ENCODE peak calls at places on chromosomes 6 and 20, in eight cellular contexts. One of them, this sample, is unnamed.

GRCh38 chr6:70846207-70846835 is 110.5 kb downstream of the B3GAT2 start:
- DNase-seq in testis: no peak
- DNase-seq in fibroblast of lung: no peak
- DNase-seq in GM10248: no peak
- DNase-seq in right atrium auricular region: no peak
- DNase-seq in left lung: no peak
- DNase-seq in cardiac muscle cell: no peak
- DNase-seq in fibroblast of mammary gland: no peak
- DNase-seq in this sample: no peak

GRCh38 chr6:73372516-73372915 is 2.8 kb upstream of the OOEP start:
- DNase-seq in testis: no peak
- DNase-seq in fibroblast of lung: no peak
- DNase-seq in GM10248: no peak
- DNase-seq in right atrium auricular region: no peak
- DNase-seq in left lung: no peak
- DNase-seq in cardiac muscle cell: no peak
- DNase-seq in fibroblast of mammary gland: no peak
- DNase-seq in this sample: no peak

GRCh38 chr6:90790058-90790457 is 203.2 kb upstream of the MAP3K7 start:
- DNase-seq in testis: peak
- DNase-seq in fibroblast of lung: no peak
- DNase-seq in GM10248: no peak
- DNase-seq in right atrium auricular region: no peak
- DNase-seq in left lung: no peak
- DNase-seq in cardiac muscle cell: peak
- DNase-seq in fibroblast of mammary gland: peak
- DNase-seq in this sample: no peak

GRCh38 chr20:57003012-57003411 is 263.4 kb downstream of the BMP7 start:
- DNase-seq in testis: no peak
- DNase-seq in fibroblast of lung: no peak
- DNase-seq in GM10248: no peak
- DNase-seq in right atrium auricular region: no peak
- DNase-seq in left lung: no peak
- DNase-seq in cardiac muscle cell: no peak
- DNase-seq in fibroblast of mammary gland: no peak
- DNase-seq in this sample: no peak

GRCh38 chr20:47334022-47334551 is 22.4 kb downstream of the ZMYND8 start:
- DNase-seq in testis: no peak
- DNase-seq in fibroblast of lung: peak
- DNase-seq in GM10248: no peak
- DNase-seq in right atrium auricular region: no peak
- DNase-seq in left lung: no peak
- DNase-seq in cardiac muscle cell: peak
- DNase-seq in fibroblast of mammary gland: peak
- DNase-seq in this sample: no peak

GRCh38 chr20:59811681-59812171 is 121.7 kb downstream of the SYCP2 start:
- DNase-seq in testis: peak
- DNase-seq in fibroblast of lung: no peak
- DNase-seq in GM10248: no peak
- DNase-seq in right atrium auricular region: peak
- DNase-seq in left lung: no peak
- DNase-seq in cardiac muscle cell: no peak
- DNase-seq in fibroblast of mammary gland: no peak
- DNase-seq in this sample: no peak

GRCh38 chr20:59157961-59158541 is 5.6 kb upstream of the ZNF831 start:
- DNase-seq in testis: no peak
- DNase-seq in fibroblast of lung: no peak
- DNase-seq in GM10248: no peak
- DNase-seq in right atrium auricular region: peak
- DNase-seq in left lung: no peak
- DNase-seq in cardiac muscle cell: no peak
- DNase-seq in fibroblast of mammary gland: no peak
- DNase-seq in this sample: no peak

GRCh38 chr20:19885576-19885956 is 127.5 kb downstream of the RIN2 start:
- DNase-seq in testis: no peak
- DNase-seq in fibroblast of lung: peak
- DNase-seq in GM10248: no peak
- DNase-seq in right atrium auricular region: no peak
- DNase-seq in left lung: no peak
- DNase-seq in cardiac muscle cell: no peak
- DNase-seq in fibroblast of mammary gland: no peak
- DNase-seq in this sample: no peak

GRCh38 chr6:138428943-138429616 is 25.1 kb downstream of the HEBP2 start:
- DNase-seq in testis: no peak
- DNase-seq in fibroblast of lung: peak
- DNase-seq in GM10248: peak
- DNase-seq in right atrium auricular region: no peak
- DNase-seq in left lung: no peak
- DNase-seq in cardiac muscle cell: peak
- DNase-seq in fibroblast of mammary gland: peak
- DNase-seq in this sample: no peak

GRCh38 chr20:1721687-1722512 is 64.3 kb upstream of the SIRPG start:
- DNase-seq in testis: no peak
- DNase-seq in fibroblast of lung: no peak
- DNase-seq in GM10248: peak
- DNase-seq in right atrium auricular region: no peak
- DNase-seq in left lung: no peak
- DNase-seq in cardiac muscle cell: no peak
- DNase-seq in fibroblast of mammary gland: no peak
- DNase-seq in this sample: no peak

GRCh38 chr20:52010541-52010940 is 181.0 kb downstream of the ZFP64 start:
- DNase-seq in testis: no peak
- DNase-seq in fibroblast of lung: no peak
- DNase-seq in GM10248: no peak
- DNase-seq in right atrium auricular region: no peak
- DNase-seq in left lung: no peak
- DNase-seq in cardiac muscle cell: no peak
- DNase-seq in fibroblast of mammary gland: no peak
- DNase-seq in this sample: no peak

GRCh38 chr6:84854801-84855400 is 90.5 kb upstream of the TBX18 start:
- DNase-seq in testis: no peak
- DNase-seq in fibroblast of lung: no peak
- DNase-seq in GM10248: no peak
- DNase-seq in right atrium auricular region: no peak
- DNase-seq in left lung: no peak
- DNase-seq in cardiac muscle cell: no peak
- DNase-seq in fibroblast of mammary gland: peak
- DNase-seq in this sample: no peak

GRCh38 chr6:132511836-132512230 is 1.1 kb downstream of the STX7 start:
- DNase-seq in testis: no peak
- DNase-seq in fibroblast of lung: no peak
- DNase-seq in GM10248: no peak
- DNase-seq in right atrium auricular region: no peak
- DNase-seq in left lung: no peak
- DNase-seq in cardiac muscle cell: no peak
- DNase-seq in fibroblast of mammary gland: no peak
- DNase-seq in this sample: no peak

GRCh38 chr6:135192256-135193174 is 11.4 kb downstream of the MYB start:
- DNase-seq in testis: no peak
- DNase-seq in fibroblast of lung: no peak
- DNase-seq in GM10248: no peak
- DNase-seq in right atrium auricular region: no peak
- DNase-seq in left lung: no peak
- DNase-seq in cardiac muscle cell: no peak
- DNase-seq in fibroblast of mammary gland: no peak
- DNase-seq in this sample: no peak

GRCh38 chr6:34563513-34563870 is 7.4 kb upstream of the SPDEF start:
- DNase-seq in testis: no peak
- DNase-seq in fibroblast of lung: no peak
- DNase-seq in GM10248: no peak
- DNase-seq in right atrium auricular region: no peak
- DNase-seq in left lung: no peak
- DNase-seq in cardiac muscle cell: no peak
- DNase-seq in fibroblast of mammary gland: no peak
- DNase-seq in this sample: no peak

GRCh38 chr6:10518461-10519216 is 2.5 kb upstream of the GCNT2 start:
- DNase-seq in testis: no peak
- DNase-seq in fibroblast of lung: peak
- DNase-seq in GM10248: no peak
- DNase-seq in right atrium auricular region: no peak
- DNase-seq in left lung: no peak
- DNase-seq in cardiac muscle cell: peak
- DNase-seq in fibroblast of mammary gland: no peak
- DNase-seq in this sample: no peak

GRCh38 chr6:1778693-1779235 is 169.0 kb downstream of the FOXC1 start:
- DNase-seq in testis: no peak
- DNase-seq in fibroblast of lung: no peak
- DNase-seq in GM10248: no peak
- DNase-seq in right atrium auricular region: no peak
- DNase-seq in left lung: no peak
- DNase-seq in cardiac muscle cell: no peak
- DNase-seq in fibroblast of mammary gland: no peak
- DNase-seq in this sample: no peak

GRCh38 chr6:149515494-149515893 is 30.3 kb downstream of the PPIL4 start:
- DNase-seq in testis: no peak
- DNase-seq in fibroblast of lung: no peak
- DNase-seq in GM10248: no peak
- DNase-seq in right atrium auricular region: no peak
- DNase-seq in left lung: no peak
- DNase-seq in cardiac muscle cell: no peak
- DNase-seq in fibroblast of mammary gland: no peak
- DNase-seq in this sample: no peak

DNA sequence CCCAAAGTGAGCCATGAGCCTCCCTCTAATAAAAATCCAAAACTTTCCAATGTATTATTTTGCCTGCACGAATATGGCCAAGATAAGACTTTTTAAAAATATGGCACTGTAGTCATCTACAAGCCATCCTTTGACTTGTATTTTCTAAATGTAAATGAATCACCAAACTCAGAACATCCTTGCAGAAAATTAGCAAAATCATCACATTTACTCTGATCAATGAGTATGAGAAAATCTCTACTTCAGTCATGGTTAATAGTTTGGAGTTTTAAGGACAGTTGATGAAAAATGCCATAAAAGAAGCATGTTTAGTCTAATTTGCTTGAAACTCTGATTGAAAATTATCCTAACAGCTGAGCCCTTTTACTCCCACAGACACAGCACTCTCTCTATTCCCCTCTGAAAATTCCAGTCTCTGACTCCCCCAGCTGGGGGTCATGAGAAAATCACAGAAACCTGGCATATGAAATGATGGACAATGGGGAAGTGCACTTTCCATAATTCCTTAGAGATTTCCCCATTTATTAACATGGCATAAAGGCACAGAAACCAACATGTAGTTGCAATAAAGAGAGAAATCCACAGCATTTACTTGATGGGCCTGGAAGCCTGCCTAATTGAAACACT is 214.1 kb downstream of the WDR27 start:
- DNase-seq in testis: no peak
- DNase-seq in fibroblast of lung: peak
- DNase-seq in GM10248: no peak
- DNase-seq in right atrium auricular region: no peak
- DNase-seq in left lung: no peak
- DNase-seq in cardiac muscle cell: peak
- DNase-seq in fibroblast of mammary gland: peak
- DNase-seq in this sample: no peak
- TF ChIP-seq CTCF in testis: no peak
- TF ChIP-seq CTCF in fibroblast of lung: peak
- TF ChIP-seq CTCF in GM10248: no peak
- TF ChIP-seq CTCF in right atrium auricular region: no peak
- TF ChIP-seq CTCF in left lung: no peak
- TF ChIP-seq CTCF in cardiac muscle cell: peak
- TF ChIP-seq CTCF in fibroblast of mammary gland: peak
- TF ChIP-seq CTCF in this sample: no peak

GRCh38 chr6:110369056-110369455 is 10.9 kb upstream of the METTL24 start:
- DNase-seq in testis: no peak
- DNase-seq in fibroblast of lung: no peak
- DNase-seq in GM10248: no peak
- DNase-seq in right atrium auricular region: no peak
- DNase-seq in left lung: no peak
- DNase-seq in cardiac muscle cell: no peak
- DNase-seq in fibroblast of mammary gland: no peak
- DNase-seq in this sample: no peak

GRCh38 chr6:110366241-110366640 is 8.1 kb upstream of the METTL24 start:
- DNase-seq in testis: no peak
- DNase-seq in fibroblast of lung: no peak
- DNase-seq in GM10248: no peak
- DNase-seq in right atrium auricular region: no peak
- DNase-seq in left lung: no peak
- DNase-seq in cardiac muscle cell: no peak
- DNase-seq in fibroblast of mammary gland: no peak
- DNase-seq in this sample: no peak

GRCh38 chr6:110367001-110367400 is 8.9 kb upstream of the METTL24 start:
- DNase-seq in testis: no peak
- DNase-seq in fibroblast of lung: no peak
- DNase-seq in GM10248: no peak
- DNase-seq in right atrium auricular region: no peak
- DNase-seq in left lung: no peak
- DNase-seq in cardiac muscle cell: no peak
- DNase-seq in fibroblast of mammary gland: no peak
- DNase-seq in this sample: no peak

GRCh38 chr6:110368268-110368667 is 10.1 kb upstream of the METTL24 start:
- DNase-seq in testis: no peak
- DNase-seq in fibroblast of lung: no peak
- DNase-seq in GM10248: no peak
- DNase-seq in right atrium auricular region: no peak
- DNase-seq in left lung: no peak
- DNase-seq in cardiac muscle cell: no peak
- DNase-seq in fibroblast of mammary gland: no peak
- DNase-seq in this sample: no peak

DNA sequence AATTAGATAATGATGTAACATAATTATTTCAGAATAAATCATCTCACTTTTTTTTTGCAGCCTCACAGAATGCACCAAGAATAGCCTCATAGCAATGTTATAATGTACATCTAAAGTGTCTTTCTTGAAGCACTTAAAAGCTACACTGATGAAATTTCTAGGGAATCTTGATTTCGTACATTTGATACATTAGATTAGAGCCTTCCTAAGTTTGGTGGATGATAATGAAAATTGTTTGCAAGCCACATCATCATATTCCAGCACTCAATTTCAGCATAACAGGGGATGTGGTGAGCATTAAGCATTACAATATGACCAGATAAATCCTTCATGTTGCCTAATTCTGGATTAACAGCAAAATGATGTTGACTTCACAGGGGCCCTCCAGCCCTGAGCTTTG is 9.7 kb upstream of the METTL24 start:
- DNase-seq in testis: no peak
- DNase-seq in fibroblast of lung: no peak
- DNase-seq in GM10248: no peak
- DNase-seq in right atrium auricular region: no peak
- DNase-seq in left lung: no peak
- DNase-seq in cardiac muscle cell: no peak
- DNase-seq in fibroblast of mammary gland: no peak
- DNase-seq in this sample: no peak
- TF ChIP-seq CTCF in testis: no peak
- TF ChIP-seq CTCF in fibroblast of lung: no peak
- TF ChIP-seq CTCF in GM10248: no peak
- TF ChIP-seq CTCF in right atrium auricular region: no peak
- TF ChIP-seq CTCF in left lung: no peak
- TF ChIP-seq CTCF in cardiac muscle cell: no peak
- TF ChIP-seq CTCF in fibroblast of mammary gland: no peak
- TF ChIP-seq CTCF in this sample: no peak

GRCh38 chr20:18793625-18794427 is 19.8 kb upstream of the SCP2D1 start:
- DNase-seq in testis: peak
- DNase-seq in fibroblast of lung: peak
- DNase-seq in GM10248: peak
- DNase-seq in right atrium auricular region: peak
- DNase-seq in left lung: peak
- DNase-seq in cardiac muscle cell: peak
- DNase-seq in fibroblast of mammary gland: peak
- DNase-seq in this sample: peak
- TF ChIP-seq CTCF in testis: no peak
- TF ChIP-seq CTCF in fibroblast of lung: no peak
- TF ChIP-seq CTCF in GM10248: peak
- TF ChIP-seq CTCF in right atrium auricular region: no peak
- TF ChIP-seq CTCF in left lung: no peak
- TF ChIP-seq CTCF in cardiac muscle cell: no peak
- TF ChIP-seq CTCF in fibroblast of mammary gland: no peak
- TF ChIP-seq CTCF in this sample: no peak

GRCh38 chr20:45085867-45086266 is 15.1 kb downstream of the KCNS1 start:
- DNase-seq in testis: no peak
- DNase-seq in fibroblast of lung: no peak
- DNase-seq in GM10248: no peak
- DNase-seq in right atrium auricular region: no peak
- DNase-seq in left lung: no peak
- DNase-seq in cardiac muscle cell: no peak
- DNase-seq in fibroblast of mammary gland: no peak
- DNase-seq in this sample: no peak
- TF ChIP-seq CTCF in testis: no peak
- TF ChIP-seq CTCF in fibroblast of lung: no peak
- TF ChIP-seq CTCF in GM10248: no peak
- TF ChIP-seq CTCF in right atrium auricular region: no peak
- TF ChIP-seq CTCF in left lung: no peak
- TF ChIP-seq CTCF in cardiac muscle cell: no peak
- TF ChIP-seq CTCF in fibroblast of mammary gland: no peak
- TF ChIP-seq CTCF in this sample: no peak